ENCODE peak calls at places on chromosome 3, in seven cellular contexts. One of them, this sample, is unnamed.

GRCh38 chr3:178170698-178171535 is 365.3 kb upstream of the KCNMB2 start:
- DNase-seq in body of pancreas: no peak
- DNase-seq in testis: no peak
- DNase-seq in A172: peak
- DNase-seq in GM10248: no peak
- DNase-seq in NCI-H1105 treated with DMSO at 0.1 percent for 48 hours: no peak
- DNase-seq in central memory CD4-positive, alpha-beta T cell: no peak
- DNase-seq in this sample: no peak

GRCh38 chr3:150480802-150481201 is 65.5 kb downstream of the SERP1 start:
- DNase-seq in body of pancreas: no peak
- DNase-seq in testis: no peak
- DNase-seq in A172: no peak
- DNase-seq in GM10248: no peak
- DNase-seq in NCI-H1105 treated with DMSO at 0.1 percent for 48 hours: no peak
- DNase-seq in central memory CD4-positive, alpha-beta T cell: no peak
- DNase-seq in this sample: no peak

GRCh38 chr3:112351036-112351435 is 18.1 kb downstream of the CD200 start:
- DNase-seq in body of pancreas: no peak
- DNase-seq in testis: no peak
- DNase-seq in A172: no peak
- DNase-seq in GM10248: no peak
- DNase-seq in NCI-H1105 treated with DMSO at 0.1 percent for 48 hours: no peak
- DNase-seq in central memory CD4-positive, alpha-beta T cell: no peak
- DNase-seq in this sample: no peak

GRCh38 chr3:139797724-139798343 is 120.1 kb upstream of the NMNAT3 start:
- DNase-seq in body of pancreas: peak
- DNase-seq in testis: peak
- DNase-seq in A172: peak
- DNase-seq in GM10248: no peak
- DNase-seq in NCI-H1105 treated with DMSO at 0.1 percent for 48 hours: no peak
- DNase-seq in central memory CD4-positive, alpha-beta T cell: no peak
- DNase-seq in this sample: no peak

GRCh38 chr3:197878427-197878826 is 71.6 kb upstream of the RPL35A start:
- DNase-seq in body of pancreas: no peak
- DNase-seq in testis: no peak
- DNase-seq in A172: no peak
- DNase-seq in GM10248: peak
- DNase-seq in NCI-H1105 treated with DMSO at 0.1 percent for 48 hours: no peak
- DNase-seq in central memory CD4-positive, alpha-beta T cell: no peak
- DNase-seq in this sample: no peak

GRCh38 chr3:11717768-11718581 is 74.3 kb upstream of the VGLL4 start:
- DNase-seq in body of pancreas: peak
- DNase-seq in testis: peak
- DNase-seq in A172: peak
- DNase-seq in GM10248: no peak
- DNase-seq in NCI-H1105 treated with DMSO at 0.1 percent for 48 hours: no peak
- DNase-seq in central memory CD4-positive, alpha-beta T cell: no peak
- DNase-seq in this sample: no peak

GRCh38 chr3:82044918-82045715 is 283.7 kb upstream of the GBE1 start:
- DNase-seq in body of pancreas: no peak
- DNase-seq in testis: no peak
- DNase-seq in A172: peak
- DNase-seq in GM10248: no peak
- DNase-seq in NCI-H1105 treated with DMSO at 0.1 percent for 48 hours: peak
- DNase-seq in central memory CD4-positive, alpha-beta T cell: no peak
- DNase-seq in this sample: no peak

GRCh38 chr3:117540583-117540982 is 831.0 kb downstream of the TUSC7 start:
- DNase-seq in body of pancreas: no peak
- DNase-seq in testis: no peak
- DNase-seq in A172: no peak
- DNase-seq in GM10248: no peak
- DNase-seq in NCI-H1105 treated with DMSO at 0.1 percent for 48 hours: no peak
- DNase-seq in central memory CD4-positive, alpha-beta T cell: no peak
- DNase-seq in this sample: no peak

GRCh38 chr3:155572085-155572484 is 172.8 kb downstream of the PLCH1 start:
- DNase-seq in body of pancreas: no peak
- DNase-seq in testis: no peak
- DNase-seq in A172: no peak
- DNase-seq in GM10248: no peak
- DNase-seq in NCI-H1105 treated with DMSO at 0.1 percent for 48 hours: peak
- DNase-seq in central memory CD4-positive, alpha-beta T cell: no peak
- DNase-seq in this sample: no peak

GRCh38 chr3:26365706-26366105 is 256.9 kb upstream of the LRRC3B start:
- DNase-seq in body of pancreas: no peak
- DNase-seq in testis: no peak
- DNase-seq in A172: no peak
- DNase-seq in GM10248: no peak
- DNase-seq in NCI-H1105 treated with DMSO at 0.1 percent for 48 hours: no peak
- DNase-seq in central memory CD4-positive, alpha-beta T cell: no peak
- DNase-seq in this sample: no peak

GRCh38 chr3:140167600-140168281 is 232.8 kb downstream of the CLSTN2 start:
- DNase-seq in body of pancreas: no peak
- DNase-seq in testis: no peak
- DNase-seq in A172: no peak
- DNase-seq in GM10248: no peak
- DNase-seq in NCI-H1105 treated with DMSO at 0.1 percent for 48 hours: no peak
- DNase-seq in central memory CD4-positive, alpha-beta T cell: no peak
- DNase-seq in this sample: no peak

GRCh38 chr3:111338059-111338698 is 203.8 kb upstream of the CD96 start:
- DNase-seq in body of pancreas: peak
- DNase-seq in testis: peak
- DNase-seq in A172: peak
- DNase-seq in GM10248: peak
- DNase-seq in NCI-H1105 treated with DMSO at 0.1 percent for 48 hours: peak
- DNase-seq in central memory CD4-positive, alpha-beta T cell: peak
- DNase-seq in this sample: no peak

GRCh38 chr3:134485075-134485536 is 679 bp downstream of the ANAPC13 start:
- DNase-seq in body of pancreas: peak
- DNase-seq in testis: no peak
- DNase-seq in A172: peak
- DNase-seq in GM10248: no peak
- DNase-seq in NCI-H1105 treated with DMSO at 0.1 percent for 48 hours: peak
- DNase-seq in central memory CD4-positive, alpha-beta T cell: no peak
- DNase-seq in this sample: no peak

GRCh38 chr3:8622873-8623725 is 21.5 kb downstream of the SSUH2 start:
- DNase-seq in body of pancreas: peak
- DNase-seq in testis: peak
- DNase-seq in A172: peak
- DNase-seq in GM10248: peak
- DNase-seq in NCI-H1105 treated with DMSO at 0.1 percent for 48 hours: peak
- DNase-seq in central memory CD4-positive, alpha-beta T cell: no peak
- DNase-seq in this sample: no peak

GRCh38 chr3:3586843-3587626 is 212.2 kb upstream of the LRRN1 start:
- DNase-seq in body of pancreas: no peak
- DNase-seq in testis: no peak
- DNase-seq in A172: no peak
- DNase-seq in GM10248: no peak
- DNase-seq in NCI-H1105 treated with DMSO at 0.1 percent for 48 hours: no peak
- DNase-seq in central memory CD4-positive, alpha-beta T cell: no peak
- DNase-seq in this sample: no peak

GRCh38 chr3:169094204-169094603 is 569.3 kb downstream of the MECOM start:
- DNase-seq in body of pancreas: peak
- DNase-seq in testis: no peak
- DNase-seq in A172: no peak
- DNase-seq in GM10248: no peak
- DNase-seq in NCI-H1105 treated with DMSO at 0.1 percent for 48 hours: no peak
- DNase-seq in central memory CD4-positive, alpha-beta T cell: no peak
- DNase-seq in this sample: no peak

GRCh38 chr3:188583476-188584161 is 429.7 kb downstream of the LPP start:
- DNase-seq in body of pancreas: no peak
- DNase-seq in testis: no peak
- DNase-seq in A172: no peak
- DNase-seq in GM10248: no peak
- DNase-seq in NCI-H1105 treated with DMSO at 0.1 percent for 48 hours: no peak
- DNase-seq in central memory CD4-positive, alpha-beta T cell: no peak
- DNase-seq in this sample: no peak

GRCh38 chr3:69282191-69282590 is 103.7 kb downstream of the FRMD4B start:
- DNase-seq in body of pancreas: no peak
- DNase-seq in testis: peak
- DNase-seq in A172: no peak
- DNase-seq in GM10248: peak
- DNase-seq in NCI-H1105 treated with DMSO at 0.1 percent for 48 hours: no peak
- DNase-seq in central memory CD4-positive, alpha-beta T cell: no peak
- DNase-seq in this sample: no peak

GRCh38 chr3:41265011-41265545 is 65.8 kb downstream of the CTNNB1 start:
- DNase-seq in body of pancreas: no peak
- DNase-seq in testis: no peak
- DNase-seq in A172: peak
- DNase-seq in GM10248: no peak
- DNase-seq in NCI-H1105 treated with DMSO at 0.1 percent for 48 hours: no peak
- DNase-seq in central memory CD4-positive, alpha-beta T cell: no peak
- DNase-seq in this sample: no peak

This sample was measured in CD4-positive, alpha-beta memory T cell.